ENCODE peak calls at places on chromosomes 5 and 9, in six cellular contexts. B is upper lobe of right lung, W is cardiac muscle cell, V is fibroblast of the aortic adventitia, X is HL-60, A is Peyer's patch. T is an unnamed sample.

GRCh38 chr9:98220911-98221310 is 28.5 kb upstream of the CORO2A start:
- DNase-seq in X (no peak), A (no peak), W (no peak), V (no peak), B (no peak), T (no peak)

GRCh38 chr9:107928701-107929371 is 439.3 kb upstream of the KLF4 start:
- DNase-seq in B (no peak), W (no peak), V (no peak), A (no peak), X (no peak), T (no peak)

GRCh38 chr5:59061377-59061776 is 478.5 kb downstream of the RAB3C start:
- DNase-seq in V (no peak), B (no peak), W (no peak), X (no peak), A (no peak), T (no peak)

GRCh38 chr5:102911973-102912372 is 156.9 kb downstream of the PAM start:
- DNase-seq in V (peak), X (no peak), A (no peak), B (no peak), W (no peak), T (no peak)

GRCh38 chr5:135977375-135977928 is 22.7 kb upstream of the LECT2 start:
- DNase-seq in B (peak), X (no peak), W (peak), A (no peak), V (no peak), T (peak)

GRCh38 chr5:141760193-141760592 is 78.2 kb upstream of the ARAP3 start:
- DNase-seq in W (no peak), X (no peak), A (no peak), B (no peak), V (no peak), T (no peak)

GRCh38 chr9:116643691-116644090 is 43.4 kb upstream of the TRIM32 start:
- DNase-seq in A (no peak), X (no peak), B (no peak), W (no peak), V (peak), T (no peak)

GRCh38 chr9:129014611-129015010 is 13.5 kb downstream of the SH3GLB2 start:
- DNase-seq in X (no peak), W (no peak), A (no peak), V (no peak), B (no peak), T (no peak)

GRCh38 chr9:72951043-72951442 is 1.8 kb downstream of the ALDH1A1 start:
- DNase-seq in W (no peak), A (no peak), X (no peak), V (no peak), B (no peak), T (no peak)

GRCh38 chr5:102090770-102091169 is 205.3 kb downstream of the SLCO4C1 start:
- DNase-seq in A (no peak), B (no peak), V (peak), W (peak), X (no peak), T (peak)

GRCh38 chr5:570886-571285 is 41.3 kb upstream of the CEP72 start:
- DNase-seq in A (no peak), B (no peak), X (no peak), W (no peak), V (no peak), T (no peak)

GRCh38 chr5:110956280-110956912 is 115.1 kb upstream of the TSLP start:
- DNase-seq in W (no peak), V (no peak), B (no peak), X (no peak), A (no peak), T (no peak)

GRCh38 chr5:150486402-150487198 is 21.3 kb upstream of the NDST1 start:
- DNase-seq in V (peak), X (peak), W (peak), A (peak), B (peak), T (peak)

GRCh38 chr5:174141398-174141797 is 95.9 kb downstream of the NSG2 start:
- DNase-seq in B (no peak), W (no peak), V (no peak), X (no peak), A (no peak), T (no peak)

GRCh38 chr5:146883496-146883895 is 4.9 kb upstream of the PPP2R2B start:
- DNase-seq in B (no peak), A (no peak), W (no peak), X (no peak), V (no peak), T (no peak)

GRCh38 chr9:98570055-98570454 is 138.7 kb downstream of the GABBR2 start:
- DNase-seq in V (no peak), X (no peak), A (no peak), B (no peak), W (no peak), T (no peak)

GRCh38 chr9:121206516-121207370 is 5.1 kb upstream of the RAB14 start:
- DNase-seq in W (no peak), X (no peak), B (no peak), A (no peak), V (no peak), T (no peak)

GRCh38 chr9:71036501-71036900 is 84.9 kb downstream of the TRPM3 start:
- DNase-seq in A (no peak), W (peak), X (no peak), B (no peak), V (peak), T (no peak)

GRCh38 chr5:40033411-40033810 is 608.6 kb upstream of the DAB2 start:
- DNase-seq in W (no peak), V (no peak), A (peak), B (no peak), X (no peak), T (no peak)

GRCh38 chr9:98873535-98874432 is 66.3 kb downstream of the GALNT12 start:
- DNase-seq in V (peak), X (no peak), A (no peak), W (no peak), B (no peak), T (no peak)

GRCh38 chr5:79694652-79695051 is 5.0 kb downstream of the CMYA5 start:
- DNase-seq in V (peak), X (no peak), B (no peak), W (peak), A (no peak), T (no peak)

GRCh38 chr5:112918679-112919078 is 3.3 kb downstream of the REEP5 start:
- DNase-seq in W (no peak), V (no peak), A (no peak), X (no peak), B (no peak), T (no peak)

GRCh38 chr5:112921833-112922817 is at the start of gene REEP5:
- DNase-seq in B (peak), X (no peak), W (peak), A (peak), V (peak), T (peak)

GRCh38 chr5:112923148-112923917 is 1.3 kb upstream of the REEP5 start:
- DNase-seq in X (peak), A (peak), V (no peak), B (no peak), W (no peak), T (no peak)

GRCh38 chr5:112923988-112924387 is 2.0 kb upstream of the REEP5 start:
- DNase-seq in X (no peak), W (no peak), V (no peak), A (no peak), B (no peak), T (no peak)

GRCh38 chr5:112921031-112921832 is 795 bp downstream of the REEP5 start:
- DNase-seq in V (peak), A (peak), W (peak), X (no peak), B (peak), T (peak)
- TF ChIP-seq CTCF in V (no peak), A (no peak), W (no peak), X (no peak), B (peak), T (no peak)

GRCh38 chr5:178831049-178831448 is 28.7 kb upstream of the ZNF354B start:
- DNase-seq in B (no peak), A (no peak), X (no peak), V (no peak), W (no peak), T (no peak)
- TF ChIP-seq CTCF in B (no peak), A (no peak), X (no peak), V (no peak), W (no peak), T (no peak)

DNA sequence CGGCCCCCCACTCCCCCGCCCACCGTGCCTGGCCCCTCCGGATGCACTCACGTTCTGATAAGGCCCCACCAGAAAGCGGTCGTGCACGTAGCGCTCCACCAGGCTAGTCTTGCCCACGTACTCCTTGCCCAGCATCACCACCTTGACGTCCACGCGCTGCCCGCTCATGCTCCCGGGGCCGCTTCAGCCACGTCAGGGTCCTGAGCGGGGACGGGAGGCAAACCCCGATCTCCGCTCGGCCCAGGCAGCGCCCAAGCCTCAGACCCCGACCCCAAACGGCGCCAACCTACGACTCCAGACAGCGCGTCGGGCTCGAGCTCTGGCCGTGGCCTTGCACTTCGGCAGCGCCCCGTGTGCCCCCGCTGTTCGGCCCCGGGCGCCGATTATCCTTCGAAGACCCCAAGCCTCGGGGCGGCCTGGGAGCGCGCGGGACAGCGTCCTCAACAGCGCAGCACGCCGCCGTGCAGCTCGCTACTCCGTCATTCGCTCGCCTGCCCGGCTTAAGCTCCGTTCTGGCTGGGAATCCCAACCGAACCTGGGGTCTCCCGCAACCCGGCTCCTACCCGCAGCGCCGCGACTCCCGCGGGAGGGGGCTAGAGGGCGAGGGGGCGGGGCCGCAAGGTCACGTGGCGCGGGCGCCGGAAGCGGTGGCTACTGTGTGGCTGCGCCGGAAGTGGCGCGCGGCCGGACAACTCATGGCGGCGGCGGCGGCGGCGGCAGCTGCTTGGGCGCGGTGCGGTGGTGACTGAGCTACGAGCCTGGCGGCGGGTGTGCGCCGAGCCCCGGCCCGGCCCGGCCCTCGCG is at the start of the genes PRELID1 and RAB24:
- DNase-seq in W (peak), B (peak), A (peak), V (peak), X (peak), T (peak)
- TF ChIP-seq CTCF in W (peak), B (peak), A (peak), V (peak), X (no peak), T (no peak)

GRCh38 chr5:148828461-148829247 is 2.2 kb downstream of the ADRB2 start:
- DNase-seq in B (no peak), A (no peak), V (no peak), W (no peak), X (no peak), T (no peak)
- TF ChIP-seq CTCF in B (peak), A (no peak), V (no peak), W (no peak), X (no peak), T (no peak)

GRCh38 chr5:158414333-158414762 is 555.4 kb upstream of the CLINT1 start:
- DNase-seq in V (peak), B (no peak), A (no peak), W (no peak), X (no peak), T (no peak)

GRCh38 chr5:158409507-158409906 is 550.6 kb upstream of the CLINT1 start:
- DNase-seq in A (no peak), V (no peak), X (no peak), B (no peak), W (no peak), T (no peak)

GRCh38 chr5:158410976-158411375 is 552.0 kb upstream of the CLINT1 start:
- DNase-seq in B (no peak), X (no peak), A (no peak), V (peak), W (no peak), T (no peak)

GRCh38 chr5:158414780-158415179 is 555.8 kb upstream of the CLINT1 start:
- DNase-seq in A (no peak), V (peak), W (no peak), B (no peak), X (no peak), T (no peak)

GRCh38 chr5:158413125-158413680 is 554.3 kb upstream of the CLINT1 start:
- DNase-seq in W (no peak), V (no peak), X (no peak), A (no peak), B (no peak), T (no peak)
- TF ChIP-seq CTCF in W (no peak), V (no peak), X (no peak), A (no peak), B (no peak), T (no peak)

DNA sequence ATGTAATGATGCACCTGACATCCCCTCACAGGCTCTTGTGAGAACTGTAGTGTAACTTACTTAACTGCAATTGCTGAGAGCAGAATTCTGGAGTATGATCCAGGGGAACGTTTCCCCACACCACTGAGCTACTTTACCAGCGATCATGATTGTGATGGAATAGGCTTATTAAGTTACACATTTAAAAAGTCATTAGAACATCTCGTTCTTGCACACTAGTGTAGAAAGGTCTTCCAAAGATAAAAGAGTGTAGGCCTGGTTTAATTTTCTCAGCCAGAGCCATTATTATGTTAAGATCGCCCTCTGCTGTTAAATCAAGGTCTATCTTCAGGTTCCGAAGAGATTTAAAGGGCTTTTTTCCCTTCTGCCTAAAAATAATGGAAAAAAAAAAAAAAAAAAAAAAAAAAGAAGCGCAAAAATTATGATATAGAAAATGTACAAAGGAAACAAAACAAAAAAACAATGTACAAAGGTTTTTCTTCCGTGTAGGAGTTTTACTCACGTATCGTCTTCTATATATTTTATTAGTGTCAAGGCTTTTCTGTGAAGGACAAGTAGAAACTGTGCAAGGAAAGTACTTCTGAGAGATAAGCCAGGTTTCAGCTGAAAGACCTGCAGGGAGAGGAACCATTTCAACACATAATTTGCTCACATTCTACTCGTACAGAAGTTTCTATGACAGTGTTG is 18.6 kb upstream of the MOB3B start:
- DNase-seq in V (peak), A (no peak), W (peak), B (no peak), X (no peak), T (no peak)
- TF ChIP-seq CTCF in V (peak), A (peak), W (peak), B (peak), X (no peak), T (peak)

GRCh38 chr9:114594136-114594535 is 6.6 kb downstream of the ATP6V1G1 start:
- DNase-seq in X (no peak), W (no peak), A (no peak), V (no peak), B (no peak), T (no peak)

GRCh38 chr9:114590328-114590727 is 2.8 kb downstream of the ATP6V1G1 start:
- DNase-seq in B (no peak), X (no peak), A (no peak), V (no peak), W (no peak), T (no peak)

GRCh38 chr9:114588671-114589526 is 1.3 kb downstream of the ATP6V1G1 start:
- DNase-seq in A (no peak), V (peak), B (no peak), W (no peak), X (no peak), T (no peak)

GRCh38 chr9:114591206-114591853 is 3.8 kb downstream of the ATP6V1G1 start:
- DNase-seq in W (no peak), V (peak), A (no peak), X (no peak), B (no peak), T (no peak)

DNA sequence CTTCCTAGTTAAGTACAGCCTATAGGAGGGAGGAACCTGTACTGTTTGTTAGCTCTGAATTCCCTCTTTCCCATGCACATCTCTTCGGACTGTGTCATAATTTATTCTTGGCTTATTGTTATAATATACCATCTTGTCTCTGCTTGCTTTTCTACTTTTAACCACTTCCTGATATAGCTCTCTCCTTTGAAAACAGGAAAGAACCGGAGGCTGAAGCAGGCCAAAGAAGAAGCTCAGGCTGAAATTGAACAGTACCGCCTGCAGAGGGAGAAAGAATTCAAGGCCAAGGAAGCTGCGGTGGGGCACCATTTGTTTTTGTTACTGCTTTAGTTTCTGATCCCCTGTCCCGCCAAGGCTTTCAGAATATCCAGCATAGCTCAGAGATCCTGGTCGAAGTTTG is 4.8 kb downstream of the ATP6V1G1 start:
- DNase-seq in X (no peak), W (no peak), A (peak), B (no peak), V (peak), T (peak)
- TF ChIP-seq CTCF in X (peak), W (peak), A (peak), B (peak), V (peak), T (no peak)

DNA sequence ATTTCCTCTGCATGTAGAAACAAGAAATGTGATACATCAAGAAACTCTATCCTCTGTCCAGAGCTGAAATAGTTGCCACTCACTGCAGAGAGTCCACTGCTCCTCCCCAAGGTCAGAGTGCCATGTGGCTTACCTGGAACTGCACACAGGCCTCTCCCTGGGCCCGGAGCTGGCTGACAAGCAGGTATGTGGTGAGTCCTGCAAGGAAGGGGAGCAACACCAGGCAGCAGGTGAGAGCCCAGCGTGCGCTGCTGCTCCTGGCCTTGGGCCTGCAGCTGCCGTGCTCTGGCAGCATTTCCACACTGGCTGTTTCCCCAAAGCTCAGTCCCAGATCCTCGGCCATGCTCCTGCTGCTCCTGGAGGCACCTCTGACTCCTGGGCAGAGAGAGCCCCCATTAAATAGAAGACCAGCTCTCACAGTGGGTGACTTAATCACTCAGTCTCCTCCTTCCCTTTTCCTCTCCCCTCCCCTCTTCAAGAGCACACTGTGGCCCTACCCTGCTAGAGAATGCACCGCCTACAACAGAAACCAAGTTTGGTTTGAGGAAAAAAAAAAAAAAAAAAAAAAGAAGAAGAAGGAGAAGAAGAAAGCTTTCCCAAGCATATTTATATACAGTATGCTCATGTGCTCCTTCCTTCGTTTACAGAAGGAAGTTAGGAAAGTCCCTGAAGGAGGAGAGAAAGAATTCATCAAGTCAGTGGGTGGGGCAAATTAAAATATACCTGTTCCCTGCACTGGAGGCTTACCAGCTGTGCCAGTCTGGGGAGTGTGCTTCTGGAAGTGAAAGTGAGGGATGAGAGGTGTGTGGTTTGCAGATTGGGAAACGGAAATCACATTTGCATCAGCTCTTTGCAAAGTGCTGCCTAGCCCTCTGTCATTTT is at the start of gene TNFSF15:
- DNase-seq in W (peak), B (peak), X (peak), V (no peak), A (peak), T (no peak)
- TF ChIP-seq CTCF in W (no peak), B (no peak), X (no peak), V (no peak), A (peak), T (no peak)